ENCODE peak calls at places on chromosomes 5 and 9, in ten cellular contexts. One of them, this sample, is unnamed.

GRCh38 chr9:37617837-37618236 is 25.4 kb upstream of the TOMM5 start:
- DNase-seq in CD8-positive, alpha-beta T cell: no peak
- DNase-seq in pancreas: no peak
- DNase-seq in A673: peak; percentile 51
- DNase-seq in fibroblast of lung: peak; percentile 49
- DNase-seq in CD8-positive, alpha-beta memory T cell: no peak
- DNase-seq in left ventricle myocardium inferior: no peak
- DNase-seq in upper lobe of right lung: no peak
- DNase-seq in heart right ventricle: no peak
- DNase-seq in gastrocnemius medialis: no peak
- DNase-seq in this sample: no peak

GRCh38 chr5:88708682-88709398 is 174.1 kb downstream of the MEF2C start:
- DNase-seq in A673: no peak
- DNase-seq in upper lobe of right lung: no peak
- DNase-seq in pancreas: no peak
- DNase-seq in CD8-positive, alpha-beta memory T cell: no peak
- DNase-seq in heart right ventricle: no peak
- DNase-seq in gastrocnemius medialis: no peak
- DNase-seq in CD8-positive, alpha-beta T cell: no peak
- DNase-seq in fibroblast of lung: no peak
- DNase-seq in left ventricle myocardium inferior: no peak
- DNase-seq in this sample: no peak

GRCh38 chr5:40781843-40782409 is 16.2 kb downstream of the PRKAA1 start:
- DNase-seq in CD8-positive, alpha-beta T cell: no peak
- DNase-seq in gastrocnemius medialis: no peak
- DNase-seq in CD8-positive, alpha-beta memory T cell: no peak
- DNase-seq in heart right ventricle: peak; percentile 11
- DNase-seq in A673: no peak
- DNase-seq in fibroblast of lung: peak; percentile 63
- DNase-seq in pancreas: no peak
- DNase-seq in upper lobe of right lung: no peak
- DNase-seq in left ventricle myocardium inferior: no peak
- DNase-seq in this sample: no peak

GRCh38 chr5:72693001-72693442 is 123.4 kb upstream of the TNPO1 start:
- DNase-seq in gastrocnemius medialis: no peak
- DNase-seq in upper lobe of right lung: no peak
- DNase-seq in CD8-positive, alpha-beta memory T cell: no peak
- DNase-seq in fibroblast of lung: no peak
- DNase-seq in pancreas: no peak
- DNase-seq in CD8-positive, alpha-beta T cell: no peak
- DNase-seq in A673: no peak
- DNase-seq in left ventricle myocardium inferior: no peak
- DNase-seq in heart right ventricle: no peak
- DNase-seq in this sample: no peak

GRCh38 chr9:84136119-84136868 is 155.7 kb downstream of the RMI1 start:
- DNase-seq in upper lobe of right lung: no peak
- DNase-seq in heart right ventricle: no peak
- DNase-seq in pancreas: no peak
- DNase-seq in A673: no peak
- DNase-seq in gastrocnemius medialis: no peak
- DNase-seq in CD8-positive, alpha-beta memory T cell: no peak
- DNase-seq in fibroblast of lung: peak; percentile 48
- DNase-seq in CD8-positive, alpha-beta T cell: no peak
- DNase-seq in left ventricle myocardium inferior: no peak
- DNase-seq in this sample: no peak

GRCh38 chr9:115642285-115642684 is 511.3 kb upstream of the PAPPA start:
- DNase-seq in upper lobe of right lung: no peak
- DNase-seq in CD8-positive, alpha-beta memory T cell: no peak
- DNase-seq in pancreas: no peak
- DNase-seq in CD8-positive, alpha-beta T cell: no peak
- DNase-seq in fibroblast of lung: no peak
- DNase-seq in gastrocnemius medialis: no peak
- DNase-seq in A673: no peak
- DNase-seq in left ventricle myocardium inferior: no peak
- DNase-seq in heart right ventricle: no peak
- DNase-seq in this sample: no peak

GRCh38 chr9:104836235-104836634 is 72.3 kb downstream of the NIPSNAP3B start:
- DNase-seq in A673: peak; percentile 57
- DNase-seq in left ventricle myocardium inferior: no peak
- DNase-seq in fibroblast of lung: peak; percentile 34
- DNase-seq in upper lobe of right lung: no peak
- DNase-seq in CD8-positive, alpha-beta T cell: no peak
- DNase-seq in heart right ventricle: no peak
- DNase-seq in pancreas: no peak
- DNase-seq in gastrocnemius medialis: no peak
- DNase-seq in CD8-positive, alpha-beta memory T cell: no peak
- DNase-seq in this sample: no peak

GRCh38 chr5:139402561-139403158 is 1.2 kb downstream of the SPATA24 start:
- DNase-seq in heart right ventricle: no peak
- DNase-seq in pancreas: no peak
- DNase-seq in left ventricle myocardium inferior: no peak
- DNase-seq in gastrocnemius medialis: no peak
- DNase-seq in fibroblast of lung: no peak
- DNase-seq in CD8-positive, alpha-beta T cell: peak; percentile 20
- DNase-seq in CD8-positive, alpha-beta memory T cell: no peak
- DNase-seq in A673: peak; percentile 62
- DNase-seq in upper lobe of right lung: no peak
- DNase-seq in this sample: no peak

GRCh38 chr5:180323929-180324632 is 29.1 kb downstream of the GFPT2 start:
- DNase-seq in pancreas: no peak
- DNase-seq in A673: no peak
- DNase-seq in CD8-positive, alpha-beta memory T cell: no peak
- DNase-seq in gastrocnemius medialis: no peak
- DNase-seq in fibroblast of lung: peak; percentile 82
- DNase-seq in upper lobe of right lung: no peak
- DNase-seq in heart right ventricle: no peak
- DNase-seq in CD8-positive, alpha-beta T cell: no peak
- DNase-seq in left ventricle myocardium inferior: no peak
- DNase-seq in this sample: no peak

GRCh38 chr9:85647571-85647970 is 94.2 kb downstream of the AGTPBP1 start:
- DNase-seq in left ventricle myocardium inferior: no peak
- DNase-seq in heart right ventricle: no peak
- DNase-seq in fibroblast of lung: no peak
- DNase-seq in CD8-positive, alpha-beta T cell: no peak
- DNase-seq in gastrocnemius medialis: no peak
- DNase-seq in A673: no peak
- DNase-seq in upper lobe of right lung: no peak
- DNase-seq in pancreas: no peak
- DNase-seq in CD8-positive, alpha-beta memory T cell: no peak
- DNase-seq in this sample: no peak

GRCh38 chr9:13267743-13268142 is 11.7 kb downstream of the MPDZ start:
- DNase-seq in pancreas: no peak
- DNase-seq in CD8-positive, alpha-beta T cell: no peak
- DNase-seq in CD8-positive, alpha-beta memory T cell: no peak
- DNase-seq in A673: peak; percentile 78
- DNase-seq in gastrocnemius medialis: no peak
- DNase-seq in heart right ventricle: peak; percentile 10
- DNase-seq in fibroblast of lung: peak; percentile 96
- DNase-seq in left ventricle myocardium inferior: no peak
- DNase-seq in upper lobe of right lung: no peak
- DNase-seq in this sample: no peak

GRCh38 chr9:129627556-129628492 is 1.9 kb downstream of the NTMT1 start:
- DNase-seq in upper lobe of right lung: no peak
- DNase-seq in CD8-positive, alpha-beta T cell: no peak
- DNase-seq in CD8-positive, alpha-beta memory T cell: no peak
- DNase-seq in gastrocnemius medialis: no peak
- DNase-seq in pancreas: no peak
- DNase-seq in heart right ventricle: no peak
- DNase-seq in left ventricle myocardium inferior: no peak
- DNase-seq in fibroblast of lung: peak; percentile 39
- DNase-seq in A673: peak; percentile 37
- DNase-seq in this sample: no peak

GRCh38 chr5:74638776-74639537 is 1.6 kb downstream of the ENC1 start:
- DNase-seq in CD8-positive, alpha-beta memory T cell: no peak
- DNase-seq in upper lobe of right lung: no peak
- DNase-seq in left ventricle myocardium inferior: no peak
- DNase-seq in pancreas: no peak
- DNase-seq in heart right ventricle: no peak
- DNase-seq in A673: peak; percentile 24
- DNase-seq in CD8-positive, alpha-beta T cell: no peak
- DNase-seq in fibroblast of lung: peak; percentile 77
- DNase-seq in gastrocnemius medialis: no peak
- DNase-seq in this sample: no peak

GRCh38 chr5:78971998-78972397 is 13.1 kb downstream of the ARSB start:
- DNase-seq in heart right ventricle: no peak
- DNase-seq in gastrocnemius medialis: no peak
- DNase-seq in fibroblast of lung: no peak
- DNase-seq in CD8-positive, alpha-beta T cell: no peak
- DNase-seq in upper lobe of right lung: no peak
- DNase-seq in left ventricle myocardium inferior: no peak
- DNase-seq in CD8-positive, alpha-beta memory T cell: no peak
- DNase-seq in A673: no peak
- DNase-seq in pancreas: no peak
- DNase-seq in this sample: no peak

GRCh38 chr5:14177651-14178050 is 34.5 kb downstream of the TRIO start:
- DNase-seq in gastrocnemius medialis: no peak
- DNase-seq in fibroblast of lung: no peak
- DNase-seq in heart right ventricle: no peak
- DNase-seq in upper lobe of right lung: no peak
- DNase-seq in CD8-positive, alpha-beta memory T cell: no peak
- DNase-seq in left ventricle myocardium inferior: no peak
- DNase-seq in pancreas: no peak
- DNase-seq in A673: no peak
- DNase-seq in CD8-positive, alpha-beta T cell: no peak
- DNase-seq in this sample: no peak
- H3K27ac ChIP-seq in gastrocnemius medialis: no peak overlapping the region
- H3K27ac ChIP-seq in fibroblast of lung: peak overlapping the region; percentile 72
- H3K27ac ChIP-seq in heart right ventricle: no peak overlapping the region
- H3K27ac ChIP-seq in upper lobe of right lung: no peak overlapping the region
- H3K27ac ChIP-seq in CD8-positive, alpha-beta memory T cell: no peak overlapping the region
- H3K27ac ChIP-seq in left ventricle myocardium inferior: no peak overlapping the region
- H3K27ac ChIP-seq in pancreas: no peak overlapping the region
- H3K27ac ChIP-seq in A673: no peak overlapping the region
- H3K27ac ChIP-seq in CD8-positive, alpha-beta T cell: no peak overlapping the region
- H3K27ac ChIP-seq in this sample: peak overlapping the region; percentile 98

GRCh38 chr5:14210729-14211128 is 67.6 kb downstream of the TRIO start:
- DNase-seq in left ventricle myocardium inferior: no peak
- DNase-seq in gastrocnemius medialis: no peak
- DNase-seq in heart right ventricle: no peak
- DNase-seq in CD8-positive, alpha-beta memory T cell: no peak
- DNase-seq in A673: no peak
- DNase-seq in fibroblast of lung: no peak
- DNase-seq in upper lobe of right lung: no peak
- DNase-seq in CD8-positive, alpha-beta T cell: no peak
- DNase-seq in pancreas: no peak
- DNase-seq in this sample: no peak

GRCh38 chr5:14208071-14209021 is 65.2 kb downstream of the TRIO start:
- DNase-seq in upper lobe of right lung: no peak
- DNase-seq in left ventricle myocardium inferior: no peak
- DNase-seq in A673: no peak
- DNase-seq in CD8-positive, alpha-beta T cell: no peak
- DNase-seq in heart right ventricle: no peak
- DNase-seq in gastrocnemius medialis: no peak
- DNase-seq in fibroblast of lung: peak; percentile 93
- DNase-seq in CD8-positive, alpha-beta memory T cell: no peak
- DNase-seq in pancreas: no peak
- DNase-seq in this sample: no peak

GRCh38 chr5:14209222-14209822 is 66.2 kb downstream of the TRIO start:
- DNase-seq in A673: no peak
- DNase-seq in upper lobe of right lung: no peak
- DNase-seq in fibroblast of lung: no peak
- DNase-seq in heart right ventricle: no peak
- DNase-seq in pancreas: no peak
- DNase-seq in gastrocnemius medialis: no peak
- DNase-seq in left ventricle myocardium inferior: no peak
- DNase-seq in CD8-positive, alpha-beta T cell: no peak
- DNase-seq in CD8-positive, alpha-beta memory T cell: no peak
- DNase-seq in this sample: no peak

GRCh38 chr5:14211818-14212799 is 69.0 kb downstream of the TRIO start:
- DNase-seq in gastrocnemius medialis: no peak
- DNase-seq in heart right ventricle: no peak
- DNase-seq in A673: no peak
- DNase-seq in CD8-positive, alpha-beta T cell: no peak
- DNase-seq in CD8-positive, alpha-beta memory T cell: no peak
- DNase-seq in left ventricle myocardium inferior: no peak
- DNase-seq in upper lobe of right lung: no peak
- DNase-seq in pancreas: no peak
- DNase-seq in fibroblast of lung: no peak
- DNase-seq in this sample: no peak

DNA sequence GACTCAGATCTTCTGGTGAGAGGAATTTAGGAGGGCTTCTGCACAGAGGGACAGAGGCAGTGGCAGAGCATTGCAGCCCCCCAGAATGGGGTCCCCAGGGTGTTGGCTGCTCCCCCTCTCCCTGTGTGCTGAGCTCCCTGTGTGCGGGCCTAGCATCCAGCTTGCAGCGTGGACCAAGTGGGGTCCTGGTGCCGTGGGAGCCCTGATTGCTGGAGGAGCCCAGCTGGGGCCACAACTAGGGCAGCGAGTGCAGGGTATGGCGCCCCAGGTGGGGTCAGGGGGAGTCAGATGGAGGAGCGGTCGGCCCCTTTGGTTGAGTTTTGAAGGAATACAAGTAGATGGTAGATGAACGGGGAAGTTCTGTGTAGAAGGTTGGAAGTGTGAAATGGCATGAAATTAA is 66.7 kb downstream of the TRIO start:
- DNase-seq in heart right ventricle: no peak
- DNase-seq in A673: no peak
- DNase-seq in CD8-positive, alpha-beta T cell: no peak
- DNase-seq in pancreas: no peak
- DNase-seq in fibroblast of lung: no peak
- DNase-seq in upper lobe of right lung: no peak
- DNase-seq in left ventricle myocardium inferior: no peak
- DNase-seq in CD8-positive, alpha-beta memory T cell: no peak
- DNase-seq in gastrocnemius medialis: no peak
- DNase-seq in this sample: no peak
- H3K4me1 ChIP-seq in heart right ventricle: peaks cover 47% of the 10 kb centered on the region
- H3K4me1 ChIP-seq in A673: peaks cover 15% of the 10 kb centered on the region
- H3K4me1 ChIP-seq in CD8-positive, alpha-beta T cell: no peaks in the 10 kb centered on the region
- H3K4me1 ChIP-seq in pancreas: peaks cover 36% of the 10 kb centered on the region
- H3K4me1 ChIP-seq in fibroblast of lung: peaks cover 34% of the 10 kb centered on the region
- H3K4me1 ChIP-seq in upper lobe of right lung: peaks cover 61% of the 10 kb centered on the region
- H3K4me1 ChIP-seq in left ventricle myocardium inferior: peaks cover 85% of the 10 kb centered on the region
- H3K4me1 ChIP-seq in CD8-positive, alpha-beta memory T cell: no peaks in the 10 kb centered on the region
- H3K4me1 ChIP-seq in gastrocnemius medialis: peaks cover 48% of the 10 kb centered on the region
- H3K4me1 ChIP-seq in this sample: peaks cover 77% of the 10 kb centered on the region

GRCh38 chr9:3478549-3478953 is 47.2 kb downstream of the RFX3 start:
- DNase-seq in left ventricle myocardium inferior: no peak
- DNase-seq in gastrocnemius medialis: no peak
- DNase-seq in upper lobe of right lung: no peak
- DNase-seq in A673: peak; percentile 37
- DNase-seq in pancreas: no peak
- DNase-seq in CD8-positive, alpha-beta T cell: no peak
- DNase-seq in heart right ventricle: no peak
- DNase-seq in CD8-positive, alpha-beta memory T cell: peak; percentile 46
- DNase-seq in fibroblast of lung: peak; percentile 37
- DNase-seq in this sample: no peak
- H3K27ac ChIP-seq in left ventricle myocardium inferior: peak overlapping the region; percentile 11
- H3K27ac ChIP-seq in gastrocnemius medialis: no peak overlapping the region
- H3K27ac ChIP-seq in upper lobe of right lung: no peak overlapping the region
- H3K27ac ChIP-seq in A673: no peak overlapping the region
- H3K27ac ChIP-seq in pancreas: no peak overlapping the region
- H3K27ac ChIP-seq in CD8-positive, alpha-beta T cell: no peak overlapping the region
- H3K27ac ChIP-seq in heart right ventricle: no peak overlapping the region
- H3K27ac ChIP-seq in CD8-positive, alpha-beta memory T cell: no peak overlapping the region
- H3K27ac ChIP-seq in fibroblast of lung: no peak overlapping the region
- H3K27ac ChIP-seq in this sample: peak overlapping the region; percentile 95

DNA sequence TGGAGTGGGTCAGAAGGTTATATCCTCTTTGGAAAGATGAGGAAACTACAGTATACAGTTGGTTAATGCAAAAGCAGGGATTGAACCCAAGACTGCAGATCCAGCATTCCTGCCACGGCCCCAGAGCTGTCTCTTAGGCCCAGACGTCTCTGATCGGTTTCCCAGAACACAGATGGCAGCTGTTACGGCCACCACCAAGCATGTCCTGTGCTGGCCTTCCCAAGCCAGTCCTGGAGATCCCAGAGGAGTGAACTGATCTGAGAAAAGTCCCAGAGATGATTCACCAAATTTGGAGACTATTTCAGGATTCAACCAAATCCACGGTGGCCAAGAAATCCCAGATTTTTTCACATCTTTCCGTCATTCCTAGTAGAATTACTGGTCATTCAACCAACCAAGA is 20.1 kb downstream of the TNIP1 start:
- DNase-seq in gastrocnemius medialis: no peak
- DNase-seq in heart right ventricle: no peak
- DNase-seq in CD8-positive, alpha-beta memory T cell: no peak
- DNase-seq in left ventricle myocardium inferior: no peak
- DNase-seq in pancreas: no peak
- DNase-seq in CD8-positive, alpha-beta T cell: no peak
- DNase-seq in upper lobe of right lung: peak; percentile 59
- DNase-seq in fibroblast of lung: no peak
- DNase-seq in A673: no peak
- DNase-seq in this sample: no peak
- H3K4me1 ChIP-seq in gastrocnemius medialis: peaks cover 72% of the 10 kb centered on the region
- H3K4me1 ChIP-seq in heart right ventricle: peaks cover 58% of the 10 kb centered on the region
- H3K4me1 ChIP-seq in CD8-positive, alpha-beta memory T cell: peaks cover 8% of the 10 kb centered on the region
- H3K4me1 ChIP-seq in left ventricle myocardium inferior: peaks cover 87% of the 10 kb centered on the region
- H3K4me1 ChIP-seq in pancreas: peaks cover 36% of the 10 kb centered on the region
- H3K4me1 ChIP-seq in CD8-positive, alpha-beta T cell: peaks cover 8% of the 10 kb centered on the region
- H3K4me1 ChIP-seq in upper lobe of right lung: peaks cover 49% of the 10 kb centered on the region
- H3K4me1 ChIP-seq in fibroblast of lung: peaks cover 26% of the 10 kb centered on the region
- H3K4me1 ChIP-seq in A673: no peaks in the 10 kb centered on the region
- H3K4me1 ChIP-seq in this sample: peaks cover 5% of the 10 kb centered on the region